ENCODE peak calls at places on chromosomes 4 and X, in six cellular contexts. W is prostate gland, N is lower lobe of right lung, Y is OCI-LY7, X is cardiac fibroblast, A is AG09309. Q is an unnamed sample.

GRCh38 chr4:172962564-172963353 is 205.9 kb upstream of the GALNT7 start:
- DNase-seq in W (peak), N (no peak), Y (no peak), X (peak), A (peak), Q (no peak)

GRCh38 chrX:153642313-153642654 is 4.7 kb upstream of the DUSP9 start:
- DNase-seq in W (no peak), N (no peak), Y (no peak), X (no peak), A (no peak), Q (no peak)

GRCh38 chrX:145936769-145937168 is 119.1 kb downstream of the SLITRK2 start:
- DNase-seq in W (no peak), N (no peak), Y (no peak), X (no peak), A (no peak), Q (no peak)

GRCh38 chrX:71100581-71101505 is 5.2 kb downstream of the FOXO4 start:
- DNase-seq in W (no peak), N (no peak), Y (no peak), X (no peak), A (no peak), Q (no peak)

GRCh38 chrX:40009890-40010289 is 87.9 kb downstream of the BCOR start:
- DNase-seq in W (no peak), N (no peak), Y (no peak), X (no peak), A (no peak), Q (no peak)

GRCh38 chrX:138191998-138192397 is 519.5 kb downstream of the FGF13 start:
- DNase-seq in W (peak), N (no peak), Y (peak), X (peak), A (no peak), Q (peak)

GRCh38 chr4:156999175-156999517 is 27.5 kb upstream of the PDGFC start:
- DNase-seq in W (peak), N (no peak), Y (no peak), X (peak), A (peak), Q (peak)

GRCh38 chr4:150462743-150463142 is 119.2 kb upstream of the MAB21L2 start:
- DNase-seq in W (no peak), N (no peak), Y (no peak), X (no peak), A (no peak), Q (no peak)

GRCh38 chrX:41031256-41031967 is 53.8 kb upstream of the USP9X start:
- DNase-seq in W (no peak), N (no peak), Y (no peak), X (no peak), A (no peak), Q (no peak)

GRCh38 chr4:100738388-100739165 is 220.8 kb upstream of the EMCN start:
- DNase-seq in W (no peak), N (no peak), Y (no peak), X (peak), A (peak), Q (peak)
- TF ChIP-seq CTCF in W (no peak), N (no peak), Y (no peak), X (no peak), A (no peak), Q (no peak)

DNA sequence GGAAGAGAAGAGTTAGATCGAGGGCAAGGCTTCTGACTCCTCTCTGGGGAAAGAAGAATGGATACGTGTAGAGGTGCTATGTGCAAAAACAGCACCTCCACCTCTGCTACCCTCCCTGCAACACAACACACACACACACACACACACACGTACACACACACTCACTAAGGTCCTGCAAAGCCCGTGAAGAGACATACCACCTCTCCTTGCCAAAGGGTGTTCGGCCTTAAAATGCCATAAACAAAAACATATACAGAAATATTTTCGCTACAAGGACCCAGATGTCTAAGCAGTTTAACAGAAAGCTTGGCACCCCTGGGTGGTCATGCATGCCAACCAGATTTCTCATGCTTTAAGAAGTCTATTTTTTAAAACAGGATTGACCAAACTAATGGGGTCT is 1.5 kb downstream of the TIFA start:
- DNase-seq in W (no peak), N (no peak), Y (peak), X (no peak), A (no peak), Q (no peak)
- H3K4me3 ChIP-seq in W (peak), N (peak), Y (peak), X (peak), A (peak), Q (peak)

DNA sequence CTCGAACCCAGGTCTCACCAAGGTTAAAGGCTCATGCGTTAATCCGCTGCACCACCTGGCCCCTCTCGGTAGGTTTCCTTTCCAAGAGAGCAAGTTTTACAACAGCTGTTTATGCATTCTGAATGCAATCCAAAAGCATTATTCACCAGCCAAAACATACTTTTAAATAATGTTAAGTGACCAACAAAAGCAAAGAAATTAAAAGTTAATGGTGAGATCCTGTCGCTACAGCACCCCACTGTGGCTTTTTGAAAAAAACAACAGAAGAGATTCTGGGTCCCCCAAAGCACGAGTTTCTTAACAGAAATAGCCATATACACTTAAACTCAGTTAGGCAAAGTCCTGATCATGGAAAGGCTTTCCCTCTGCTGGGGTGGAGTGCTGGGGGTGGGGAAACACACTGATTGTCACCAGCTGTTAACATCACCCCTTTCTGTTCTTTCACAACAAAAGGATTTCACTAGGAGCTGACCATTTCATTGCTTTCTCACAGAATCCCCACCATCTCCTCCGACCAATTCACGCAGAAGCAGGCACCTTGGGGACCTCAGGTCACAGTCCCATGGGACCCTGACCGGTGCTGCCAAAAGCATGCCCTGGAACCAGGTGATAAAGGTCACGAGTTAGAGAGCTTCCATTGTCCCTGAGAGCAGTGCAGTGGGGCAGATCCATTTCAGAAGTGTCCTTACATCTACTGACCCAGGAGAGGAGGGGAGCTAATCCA is 51.2 kb downstream of the ZNF827 start:
- DNase-seq in W (peak), N (no peak), Y (peak), X (peak), A (peak), Q (peak)
- TF ChIP-seq CTCF in W (peak), N (no peak), Y (no peak), X (peak), A (peak), Q (no peak)

GRCh38 chr4:87529187-87529586 is at the start of gene SPARCL1:
- DNase-seq in W (peak), N (no peak), Y (no peak), X (peak), A (no peak), Q (no peak)
- H3K4me3 ChIP-seq in W (peak), N (peak), Y (no peak), X (no peak), A (no peak), Q (no peak)

GRCh38 chr4:23680616-23681518 is 209.0 kb downstream of the PPARGC1A start:
- DNase-seq in W (no peak), N (no peak), Y (no peak), X (peak), A (no peak), Q (no peak)
- TF ChIP-seq CTCF in W (no peak), N (peak), Y (peak), X (no peak), A (no peak), Q (no peak)

DNA sequence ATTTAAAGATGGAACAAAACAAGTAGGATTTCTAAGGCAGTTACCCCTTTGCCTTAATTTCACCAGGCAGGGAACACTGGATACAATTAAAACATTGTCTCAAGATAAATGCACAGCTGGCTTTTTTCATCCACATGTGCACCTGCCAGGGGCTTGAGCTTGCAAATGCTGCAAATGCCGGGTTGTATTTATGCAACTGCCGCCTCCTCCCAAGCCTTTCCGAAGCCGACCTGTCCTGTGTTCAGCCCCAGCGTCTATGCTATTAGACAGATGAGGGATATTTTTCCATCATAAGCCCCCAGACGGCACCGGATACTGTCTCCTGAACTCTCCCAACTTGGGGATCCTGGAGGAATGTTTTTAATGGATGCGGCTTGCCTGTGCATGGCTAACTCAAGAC is 251.6 kb downstream of the CRLF2 start:
- DNase-seq in W (no peak), N (no peak), Y (no peak), X (no peak), A (no peak), Q (no peak)
- H3K4me3 ChIP-seq in W (no peak), N (no peak), Y (no peak), X (no peak), A (no peak), Q (no peak)

DNA sequence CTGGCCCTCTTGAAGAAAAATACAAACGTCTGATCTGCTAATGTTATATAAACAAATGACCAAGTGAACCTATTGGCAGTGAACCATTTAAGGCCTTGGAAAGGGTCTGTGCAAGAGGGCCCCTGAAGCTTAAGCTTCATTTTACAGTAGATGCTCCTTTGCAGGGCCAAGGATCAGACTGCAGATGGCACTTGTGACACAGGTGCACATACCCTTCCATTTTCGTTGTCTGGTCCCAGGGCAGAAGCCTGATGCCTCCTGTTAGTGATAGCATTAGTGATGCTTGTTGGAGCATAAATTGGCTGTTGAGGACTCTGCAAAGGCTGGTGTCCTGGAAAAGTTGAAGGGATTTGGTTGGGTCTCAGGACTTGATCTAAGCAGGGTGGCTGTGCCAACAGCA is 46.5 kb downstream of the ETNPPL start:
- DNase-seq in W (no peak), N (no peak), Y (no peak), X (no peak), A (no peak), Q (no peak)
- TF ChIP-seq CTCF in W (no peak), N (no peak), Y (no peak), X (no peak), A (no peak), Q (no peak)

DNA sequence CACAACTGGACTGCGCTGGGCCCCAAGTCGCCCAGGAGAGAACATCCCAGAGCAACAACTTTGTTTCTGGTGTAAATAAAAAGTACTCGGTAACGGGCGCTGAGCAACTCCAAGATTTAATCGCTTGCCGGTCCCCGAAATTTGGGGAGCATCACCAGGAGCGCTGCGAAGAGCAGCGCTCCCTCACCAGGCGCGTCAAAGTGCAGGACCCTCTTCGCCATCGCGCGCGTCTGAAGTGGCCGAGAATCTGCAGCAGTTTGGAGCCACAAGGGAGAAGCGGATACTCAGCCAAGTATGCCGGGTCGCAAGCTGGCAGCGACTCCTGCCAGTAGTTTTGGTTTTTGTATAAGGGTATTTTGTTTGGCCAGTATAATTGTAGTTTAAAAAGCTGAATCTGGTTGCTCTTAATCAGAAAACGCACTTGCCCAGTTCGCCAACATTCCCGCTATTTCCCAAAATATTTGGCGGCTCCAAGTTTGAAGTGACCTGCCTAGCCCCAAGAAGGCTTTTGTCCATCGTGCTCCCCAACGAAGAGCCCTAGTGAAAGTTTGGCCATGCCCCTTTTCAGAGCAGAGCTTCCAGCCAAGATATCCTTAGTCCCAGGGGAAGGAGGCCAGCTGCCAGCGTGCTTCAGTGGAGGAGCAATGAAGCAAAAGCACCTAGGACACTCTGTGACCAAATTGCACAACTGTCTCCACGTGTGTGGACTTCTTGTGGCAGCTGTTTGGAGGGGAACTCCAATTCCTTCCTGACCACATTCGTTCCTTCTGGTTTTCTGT is 557 bp upstream of the KDR start:
- DNase-seq in W (peak), N (peak), Y (no peak), X (peak), A (no peak), Q (no peak)
- H3K4me3 ChIP-seq in W (peak), N (peak), Y (no peak), X (peak), A (peak), Q (peak)

Q was measured in brain microvascular endothelial cell.